ENCODE peak calls at places on chromosome 6, in ten cellular contexts. R, C, W, A, X, F, O, D, N and M are unnamed samples.

GRCh38 chr6:159977242-159978214 is 8.6 kb downstream of the IGF2R start:
- DNase-seq in R (no peak), C (no peak), W (no peak), A (no peak), X (no peak), F (no peak), O (no peak), D (no peak), N (no peak), M (no peak)

GRCh38 chr6:139925894-139926641 is 551.6 kb upstream of the CITED2 start:
- DNase-seq in R (peak), C (peak), W (peak), A (peak), X (no peak), F (peak), O (no peak), D (no peak), N (no peak), M (peak)

GRCh38 chr6:169344651-169345050 is 91.0 kb upstream of the THBS2 start:
- DNase-seq in R (no peak), C (no peak), W (no peak), A (no peak), X (no peak), F (no peak), O (no peak), D (peak), N (no peak), M (no peak)

GRCh38 chr6:138028893-138029292 is 78.3 kb downstream of the PERP start:
- DNase-seq in R (peak), C (no peak), W (no peak), A (no peak), X (peak), F (no peak), O (peak), D (no peak), N (no peak), M (no peak)

GRCh38 chr6:127641905-127642304 is 64.9 kb downstream of the C6orf58 start:
- DNase-seq in R (peak), C (peak), W (peak), A (peak), X (peak), F (peak), O (peak), D (peak), N (peak), M (peak)

GRCh38 chr6:30876039-30876730 is 8.1 kb upstream of the DDR1 start:
- DNase-seq in R (no peak), C (no peak), W (peak), A (no peak), X (peak), F (no peak), O (no peak), D (no peak), N (no peak), M (peak)

GRCh38 chr6:67131827-67132226 is 1424.8 kb upstream of the EYS start:
- DNase-seq in R (no peak), C (no peak), W (no peak), A (no peak), X (peak), F (no peak), O (no peak), D (no peak), N (no peak), M (no peak)

GRCh38 chr6:152124432-152125074 is 317.1 kb downstream of the ESR1 start:
- DNase-seq in R (peak), C (peak), W (peak), A (peak), X (peak), F (peak), O (peak), D (no peak), N (peak), M (peak)

GRCh38 chr6:158080849-158081656 is 87.0 kb downstream of the SERAC1 start:
- DNase-seq in R (no peak), C (no peak), W (no peak), A (no peak), X (no peak), F (no peak), O (no peak), D (peak), N (no peak), M (no peak)

GRCh38 chr6:116090251-116090650 is 10.4 kb upstream of the NT5DC1 start:
- DNase-seq in R (no peak), C (no peak), W (no peak), A (no peak), X (no peak), F (no peak), O (no peak), D (no peak), N (no peak), M (no peak)

GRCh38 chr6:20833881-20834515 is 299.7 kb downstream of the CDKAL1 start:
- DNase-seq in R (no peak), C (no peak), W (no peak), A (no peak), X (no peak), F (no peak), O (no peak), D (peak), N (no peak), M (no peak)

GRCh38 chr6:21506126-21506525 is 87.4 kb upstream of the SOX4 start:
- DNase-seq in R (no peak), C (no peak), W (no peak), A (no peak), X (no peak), F (no peak), O (no peak), D (no peak), N (no peak), M (no peak)

GRCh38 chr6:144877118-144877517 is 592.0 kb downstream of the UTRN start:
- DNase-seq in R (no peak), C (no peak), W (no peak), A (no peak), X (no peak), F (no peak), O (no peak), D (no peak), N (no peak), M (no peak)

GRCh38 chr6:64831680-64832079 is 875.3 kb downstream of the EYS start:
- DNase-seq in R (no peak), C (no peak), W (no peak), A (no peak), X (no peak), F (no peak), O (no peak), D (no peak), N (no peak), M (no peak)

GRCh38 chr6:142605922-142606321 is 304.1 kb downstream of the ADGRG6 start:
- DNase-seq in R (no peak), C (no peak), W (peak), A (no peak), X (no peak), F (peak), O (no peak), D (no peak), N (no peak), M (peak)

GRCh38 chr6:19837511-19838441 is 606 bp downstream of the ID4 start:
- DNase-seq in R (no peak), C (peak), W (no peak), A (no peak), X (peak), F (peak), O (peak), D (peak), N (peak), M (no peak)

GRCh38 chr6:169188051-169188863 is 65.4 kb downstream of the THBS2 start:
- DNase-seq in R (peak), C (no peak), W (peak), A (peak), X (peak), F (peak), O (no peak), D (no peak), N (no peak), M (peak)

GRCh38 chr6:101444717-101445116 is 51.2 kb downstream of the GRIK2 start:
- DNase-seq in R (no peak), C (no peak), W (no peak), A (no peak), X (no peak), F (no peak), O (no peak), D (no peak), N (no peak), M (no peak)

GRCh38 chr6:168600381-168600780 is 159.4 kb downstream of the SMOC2 start:
- DNase-seq in R (no peak), C (no peak), W (no peak), A (no peak), X (no peak), F (no peak), O (no peak), D (peak), N (no peak), M (no peak)

GRCh38 chr6:12353731-12354130 is 63.6 kb downstream of the EDN1 start:
- DNase-seq in R (no peak), C (no peak), W (no peak), A (no peak), X (no peak), F (no peak), O (no peak), D (no peak), N (no peak), M (no peak)